ENCODE peak calls at places on chromosome 19, in five cellular contexts. F is endodermal cell; P is activated CD4-positive, alpha-beta T cell treated with anti-CD3 and anti-CD28 coated beads, Interleukin-2, amount 50 U/mL, for 48 hours; Z is Calu3; K is dorsolateral prefrontal cortex. O is an unnamed sample.

GRCh38 chr19:38851622-38852230 is 1.9 kb upstream of the HNRNPL start:
- DNase-seq in F (peak), P (peak), Z (peak), K (peak), O (peak)

GRCh38 chr19:29741776-29742175 is 26.7 kb upstream of the C19orf12 start:
- DNase-seq in F (no peak), P (no peak), Z (no peak), K (no peak), O (no peak)

GRCh38 chr19:1568320-1569019 is at the start of gene MEX3D:
- DNase-seq in F (peak), P (peak), Z (peak), K (no peak), O (peak)

GRCh38 chr19:17943284-17944221 is 10.7 kb downstream of the CCDC124 start:
- DNase-seq in F (peak), P (no peak), Z (no peak), K (peak), O (no peak)

GRCh38 chr19:55578761-55579747 is 1.6 kb downstream of the ZNF579 start:
- DNase-seq in F (no peak), P (no peak), Z (no peak), K (no peak), O (no peak)

GRCh38 chr19:35436477-35437141 is 11.4 kb upstream of the FFAR2 start:
- DNase-seq in F (no peak), P (no peak), Z (peak), K (no peak), O (peak)

GRCh38 chr19:4516939-4517300 is 1.4 kb downstream of the PLIN4 start:
- DNase-seq in F (no peak), P (no peak), Z (no peak), K (no peak), O (no peak)

GRCh38 chr19:2327773-2328400 is 499 bp downstream of the LSM7 start:
- DNase-seq in F (peak), P (peak), Z (peak), K (no peak), O (peak)

GRCh38 chr19:33441277-33441699 is 67.8 kb downstream of the CEBPG start:
- DNase-seq in F (no peak), P (no peak), Z (no peak), K (peak), O (no peak)

GRCh38 chr19:48539503-48540096 is 12.4 kb upstream of the SULT2B1 start:
- DNase-seq in F (no peak), P (no peak), Z (no peak), K (peak), O (no peak)

GRCh38 chr19:55027472-55028337 is 10.4 kb downstream of the GP6 start:
- DNase-seq in F (no peak), P (no peak), Z (no peak), K (no peak), O (no peak)

GRCh38 chr19:36488816-36489138 is 584 bp downstream of the ZNF566 start:
- DNase-seq in F (no peak), P (no peak), Z (peak), K (peak), O (peak)

GRCh38 chr19:42529248-42529764 is 1.0 kb upstream of the CEACAM1 start:
- DNase-seq in F (peak), P (peak), Z (peak), K (peak), O (peak)

GRCh38 chr19:48644839-48645651 is 942 bp downstream of the CA11 start:
- DNase-seq in F (peak), P (peak), Z (peak), K (peak), O (peak)

GRCh38 chr19:32824136-32824835 is 45.3 kb downstream of the SLC7A9 start:
- DNase-seq in F (no peak), P (no peak), Z (no peak), K (no peak), O (no peak)

GRCh38 chr19:37920591-37921450 is 13.8 kb downstream of the SIPA1L3 start:
- DNase-seq in F (no peak), P (no peak), Z (no peak), K (no peak), O (no peak)

GRCh38 chr19:5588441-5588840 is 20.7 kb upstream of the TINCR start:
- DNase-seq in F (no peak), P (no peak), Z (no peak), K (no peak), O (no peak)

GRCh38 chr19:2761876-2762782 is 20.9 kb downstream of the SGTA start:
- DNase-seq in F (no peak), P (no peak), Z (no peak), K (no peak), O (no peak)

GRCh38 chr19:36747750-36748149 is 24.9 kb downstream of the ZNF850 start:
- DNase-seq in F (no peak), P (no peak), Z (no peak), K (no peak), O (no peak)

GRCh38 chr19:18090545-18091216 is 3.9 kb upstream of the IL12RB1 start:
- DNase-seq in F (no peak), P (no peak), Z (no peak), K (no peak), O (no peak)

GRCh38 chr19:23052349-23052748 is 49.4 kb upstream of the ZNF728 start:
- DNase-seq in F (no peak), P (no peak), Z (no peak), K (no peak), O (no peak)

GRCh38 chr19:16581145-16581970 is 9.1 kb upstream of the SLC35E1 start:
- DNase-seq in F (no peak), P (no peak), Z (no peak), K (no peak), O (no peak)

GRCh38 chr19:29410974-29411615 is 114.7 kb upstream of the VSTM2B start:
- DNase-seq in F (no peak), P (no peak), Z (no peak), K (peak), O (no peak)

GRCh38 chr19:17862711-17863519 is 3.2 kb downstream of the RPL18A start:
- DNase-seq in F (no peak), P (no peak), Z (no peak), K (no peak), O (no peak)

GRCh38 chr19:13132471-13133166 is 14.6 kb downstream of the NACC1 start:
- DNase-seq in F (no peak), P (peak), Z (no peak), K (no peak), O (no peak)

GRCh38 chr19:18117692-18118378 is 20.3 kb downstream of the MAST3 start:
- DNase-seq in F (peak), P (peak), Z (peak), K (peak), O (peak)

GRCh38 chr19:1408300-1409203 is 1.2 kb downstream of the DAZAP1 start:
- DNase-seq in F (peak), P (peak), Z (peak), K (no peak), O (peak)

GRCh38 chr19:4695224-4695731 is 25.1 kb upstream of the MYDGF start:
- DNase-seq in F (no peak), P (no peak), Z (no peak), K (no peak), O (no peak)

GRCh38 chr19:5804516-5805464 is at the start of gene NRTN:
- DNase-seq in F (peak), P (peak), Z (peak), K (no peak), O (peak)

GRCh38 chr19:38862321-38863059 is 12.7 kb upstream of the HNRNPL start:
- DNase-seq in F (no peak), P (no peak), Z (no peak), K (no peak), O (no peak)

GRCh38 chr19:18436651-18437478 is 1.1 kb downstream of the ISYNA1 start:
- DNase-seq in F (peak), P (peak), Z (peak), K (no peak), O (peak)

GRCh38 chr19:58261968-58262921 is 16.5 kb upstream of the ZNF8 start:
- DNase-seq in F (no peak), P (no peak), Z (no peak), K (no peak), O (no peak)

GRCh38 chr19:39408392-39409206 is 2.0 kb downstream of the ZFP36 start:
- DNase-seq in F (peak), P (peak), Z (peak), K (no peak), O (no peak)

GRCh38 chr19:3003046-3003445 is 25.7 kb downstream of the TLE6 start:
- DNase-seq in F (no peak), P (no peak), Z (no peak), K (no peak), O (no peak)

GRCh38 chr19:37594982-37595382 is 306 bp downstream of the ZNF540 start:
- DNase-seq in F (no peak), P (peak), Z (peak), K (peak), O (no peak)

GRCh38 chr19:29308977-29309520 is 96.1 kb upstream of the UQCRFS1 start:
- DNase-seq in F (peak), P (no peak), Z (no peak), K (no peak), O (no peak)

GRCh38 chr19:10751109-10751972 is 33.5 kb downstream of the DNM2 start:
- DNase-seq in F (no peak), P (no peak), Z (peak), K (no peak), O (no peak)

O was measured in GM13976.